ENCODE peak calls at places on chromosomes 2 and 18, in eight cellular contexts. Z is cardiac fibroblast; K is hepatocyte; X is brain microvascular endothelial cell; N is chondrocyte; R is CD4-positive, alpha-beta T cell; Y is fibroblast of the aortic adventitia; I is fibroblast of mammary gland. W is an unnamed sample.

GRCh38 chr18:54238181-54238936 is 13.9 kb upstream of the MBD2 start:
- DNase-seq in N (no peak), R (no peak), X (no peak), I (no peak), K (no peak), Y (no peak), Z (no peak), W (no peak)

GRCh38 chr2:238965371-238966273 is 117.7 kb downstream of the TWIST2 start:
- DNase-seq in I (no peak), N (no peak), X (no peak), Z (no peak), K (no peak), R (no peak), Y (no peak), W (no peak)

GRCh38 chr2:33013684-33014110 is 66.9 kb downstream of the LTBP1 start:
- DNase-seq in Y (peak; percentile 36), N (no peak), Z (peak; percentile 59), I (no peak), X (peak; percentile 28), R (no peak), K (no peak), W (no peak)

GRCh38 chr2:191109888-191110287 is 40.9 kb downstream of the STAT4 start:
- DNase-seq in I (no peak), X (peak; percentile 56), Y (no peak), Z (no peak), N (no peak), K (no peak), R (no peak), W (no peak)

GRCh38 chr2:207256476-207257207 is 90.9 kb upstream of the KLF7 start:
- DNase-seq in Y (peak; percentile 67), K (no peak), Z (peak; percentile 76), X (peak; percentile 72), R (no peak), I (peak; percentile 65), N (no peak), W (no peak)

GRCh38 chr18:63073481-63073880 is 246.1 kb downstream of the BCL2 start:
- DNase-seq in K (no peak), R (no peak), N (no peak), X (no peak), Z (no peak), Y (no peak), I (no peak), W (no peak)

GRCh38 chr18:23547806-23548205 is 38.5 kb downstream of the NPC1 start:
- DNase-seq in N (no peak), R (no peak), Y (no peak), K (peak; percentile 60), Z (no peak), X (peak; percentile 31), I (peak; percentile 43), W (no peak)

GRCh38 chr2:95362486-95362885 is 40.0 kb upstream of the FAHD2A start:
- DNase-seq in R (no peak), I (no peak), X (no peak), Z (no peak), N (peak; percentile 83), K (no peak), Y (no peak), W (no peak)

GRCh38 chr2:37447446-37447845 is 103.0 kb downstream of the QPCT start:
- DNase-seq in Y (no peak), X (no peak), Z (no peak), R (no peak), K (no peak), N (no peak), I (no peak), W (no peak)

GRCh38 chr2:74440378-74441110 is 1.2 kb downstream of the RTKN start:
- DNase-seq in Y (peak; percentile 80), N (no peak), Z (peak; percentile 77), K (peak; percentile 97), I (peak; percentile 68), R (no peak), X (peak; percentile 68), W (peak; percentile 100)

GRCh38 chr2:98559581-98559980 is 48.7 kb downstream of the COA5 start:
- DNase-seq in I (no peak), R (no peak), X (no peak), Y (no peak), Z (no peak), K (no peak), N (no peak), W (no peak)

GRCh38 chr2:241925821-241926441 is 56.4 kb downstream of the RTP5 start:
- DNase-seq in R (no peak), N (no peak), Y (no peak), K (no peak), X (no peak), Z (no peak), I (no peak), W (no peak)

GRCh38 chr2:235668782-235669181 is 174.9 kb downstream of the AGAP1 start:
- DNase-seq in X (no peak), Y (no peak), K (no peak), N (no peak), I (no peak), Z (no peak), R (no peak), W (no peak)

GRCh38 chr2:127627740-127628571 is 18.0 kb upstream of the GPR17 start:
- DNase-seq in Y (no peak), X (no peak), I (no peak), Z (no peak), R (no peak), K (no peak), N (no peak), W (no peak)

GRCh38 chr18:79612291-79613108 is 67.1 kb upstream of the CTDP1 start:
- DNase-seq in K (no peak), Y (no peak), X (no peak), Z (no peak), R (no peak), N (peak; percentile 73), I (no peak), W (no peak)
- TF ChIP-seq CTCF in K (no peak), Y (no peak), X (no peak), Z (no peak), R (no peak), N (no peak), I (no peak), W (no peak)

GRCh38 chr2:102592601-102593000 is 26.8 kb upstream of the SLC9A2 start:
- DNase-seq in Z (peak; percentile 44), X (peak; percentile 38), I (peak; percentile 17), R (no peak), N (no peak), Y (peak; percentile 41), K (peak; percentile 46), W (no peak)
- TF ChIP-seq CTCF in Z (peak; percentile 69), X (peak; percentile 58), I (peak; percentile 56), R (no peak), N (peak; percentile 72), Y (peak; percentile 71), K (peak; percentile 42), W (peak; percentile 8)

DNA sequence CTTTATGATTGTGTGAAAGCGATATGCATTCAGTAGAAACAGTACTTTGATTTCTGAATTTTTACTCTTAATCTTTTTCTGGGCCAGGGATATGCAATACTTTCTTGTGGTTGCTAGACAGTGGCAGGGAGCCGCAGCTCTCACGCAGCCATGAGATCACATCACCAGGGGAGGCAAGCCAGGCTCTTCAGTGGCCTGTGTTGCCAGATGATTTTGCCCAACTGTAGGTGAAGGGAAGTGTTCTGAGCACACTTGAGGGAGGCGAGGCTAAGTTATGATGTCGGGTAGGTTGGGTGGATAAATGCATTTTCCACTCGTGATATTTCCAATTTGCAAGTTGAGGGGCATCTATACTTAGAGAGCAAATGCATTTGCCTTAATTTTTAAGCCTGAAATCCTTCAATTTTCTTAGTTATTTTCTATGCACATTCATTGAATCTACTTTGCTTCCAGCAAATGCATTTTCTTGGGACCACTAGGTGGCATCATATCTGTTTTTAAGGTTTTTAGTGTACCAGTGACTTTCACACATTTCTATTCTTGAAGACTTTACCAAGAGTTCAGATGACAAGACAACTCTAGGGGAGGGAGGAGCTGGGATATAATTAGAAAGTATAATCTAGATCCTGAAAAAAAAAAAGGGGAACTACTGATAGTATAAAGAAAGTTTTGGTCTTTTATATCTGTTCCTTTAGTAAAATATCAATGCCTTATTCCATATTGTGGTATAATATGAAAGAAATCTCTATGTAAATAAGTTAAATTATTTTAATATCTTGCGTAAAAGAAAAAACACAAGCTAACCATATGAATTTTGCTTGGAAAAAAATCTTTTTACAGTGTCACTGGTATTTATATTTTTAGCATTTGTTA is 643.3 kb downstream of the SOCS6 start:
- DNase-seq in N (no peak), Y (peak; percentile 79), K (peak; percentile 58), Z (peak; percentile 73), I (peak; percentile 45), R (no peak), X (peak; percentile 10), W (no peak)
- TF ChIP-seq CTCF in N (peak; percentile 82), Y (peak; percentile 69), K (peak; percentile 76), Z (peak; percentile 57), I (peak; percentile 62), R (peak; percentile 65), X (peak; percentile 36), W (peak; percentile 73)

DNA sequence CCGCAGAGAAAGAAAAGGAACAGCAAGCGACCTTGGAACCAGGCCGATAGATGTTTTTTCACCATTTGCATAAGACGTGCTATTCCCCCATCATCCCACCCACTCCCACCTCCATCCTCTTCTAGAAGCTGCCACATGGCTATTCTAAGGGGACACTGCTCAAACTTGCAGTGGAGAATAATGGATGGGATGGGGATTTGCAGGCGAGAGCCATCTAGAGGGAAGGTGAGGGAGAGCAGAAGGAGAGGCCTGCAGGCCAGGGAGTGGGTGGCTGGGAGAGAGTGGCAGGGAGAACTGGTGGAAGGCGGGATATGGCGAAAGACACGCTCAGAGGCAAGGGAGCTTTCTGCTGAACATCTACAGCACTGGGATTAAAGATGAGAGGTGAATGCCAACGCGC is 84.9 kb downstream of the MAPK4 start:
- DNase-seq in N (no peak), Z (no peak), X (no peak), Y (no peak), R (no peak), I (no peak), K (peak; percentile 49), W (no peak)
- TF ChIP-seq CTCF in N (peak; percentile 65), Z (peak; percentile 6), X (peak; percentile 37), Y (no peak), R (no peak), I (no peak), K (peak; percentile 32), W (peak; percentile 49)

GRCh38 chr18:9404565-9405060 is 70.0 kb downstream of the TWSG1 start:
- DNase-seq in N (no peak), I (no peak), K (no peak), Y (no peak), Z (peak; percentile 51), X (no peak), R (no peak), W (no peak)

GRCh38 chr18:9405977-9406376 is 69.3 kb upstream of the RALBP1 start:
- DNase-seq in K (no peak), I (no peak), N (no peak), X (no peak), R (no peak), Y (no peak), Z (no peak), W (no peak)

GRCh38 chr18:9403795-9404564 is 69.4 kb downstream of the TWSG1 start:
- DNase-seq in Y (peak; percentile 48), I (peak; percentile 19), N (no peak), Z (no peak), K (no peak), R (no peak), X (peak; percentile 49), W (no peak)

GRCh38 chr18:9401166-9401565 is 66.6 kb downstream of the TWSG1 start:
- DNase-seq in I (no peak), K (no peak), N (no peak), X (no peak), Y (no peak), Z (peak; percentile 38), R (no peak), W (no peak)

GRCh38 chr18:9405130-9405529 is 70.2 kb upstream of the RALBP1 start:
- DNase-seq in Y (no peak), N (no peak), R (no peak), Z (no peak), X (no peak), K (no peak), I (no peak), W (no peak)
- TF ChIP-seq CTCF in Y (no peak), N (no peak), R (no peak), Z (no peak), X (no peak), K (no peak), I (no peak), W (no peak)

W was measured in D721Med.